ENCODE peak calls at places on chromosomes 13 and 19, in nine cellular contexts. One of them, this sample, is unnamed.

GRCh38 chr13:31314961-31315360 is 115.2 kb downstream of the B3GLCT start:
- DNase-seq in ovary: no peak
- DNase-seq in adrenal gland: no peak
- DNase-seq in vagina: no peak
- DNase-seq in uterus: no peak
- DNase-seq in transverse colon: no peak
- DNase-seq in heart left ventricle: no peak
- DNase-seq in lower leg skin: no peak
- DNase-seq in stomach: no peak
- DNase-seq in this sample: no peak

GRCh38 chr13:113413898-113414282 is 39.4 kb downstream of the ADPRHL1 start:
- DNase-seq in stomach: peak; percentile 46
- DNase-seq in lower leg skin: no peak
- DNase-seq in uterus: no peak
- DNase-seq in transverse colon: peak; percentile 31
- DNase-seq in ovary: no peak
- DNase-seq in vagina: no peak
- DNase-seq in heart left ventricle: peak; percentile 64
- DNase-seq in adrenal gland: no peak
- DNase-seq in this sample: no peak

GRCh38 chr13:28337196-28338045 is 157.5 kb downstream of the FLT1 start:
- DNase-seq in vagina: no peak
- DNase-seq in lower leg skin: no peak
- DNase-seq in stomach: no peak
- DNase-seq in uterus: no peak
- DNase-seq in adrenal gland: no peak
- DNase-seq in heart left ventricle: no peak
- DNase-seq in transverse colon: no peak
- DNase-seq in ovary: peak; percentile 30
- DNase-seq in this sample: no peak

GRCh38 chr13:25874907-25875306 is 176.9 kb downstream of the SHISA2 start:
- DNase-seq in adrenal gland: no peak
- DNase-seq in heart left ventricle: no peak
- DNase-seq in vagina: no peak
- DNase-seq in ovary: no peak
- DNase-seq in lower leg skin: no peak
- DNase-seq in stomach: no peak
- DNase-seq in transverse colon: peak; percentile 26
- DNase-seq in uterus: no peak
- DNase-seq in this sample: no peak

GRCh38 chr19:41234512-41235208 is 15.6 kb downstream of the AXL start:
- DNase-seq in ovary: no peak
- DNase-seq in uterus: no peak
- DNase-seq in stomach: no peak
- DNase-seq in heart left ventricle: peak; percentile 33
- DNase-seq in vagina: no peak
- DNase-seq in transverse colon: no peak
- DNase-seq in adrenal gland: no peak
- DNase-seq in lower leg skin: no peak
- DNase-seq in this sample: no peak

GRCh38 chr19:30686252-30686762 is 314.1 kb downstream of the ZNF536 start:
- DNase-seq in ovary: no peak
- DNase-seq in stomach: no peak
- DNase-seq in heart left ventricle: no peak
- DNase-seq in adrenal gland: no peak
- DNase-seq in uterus: no peak
- DNase-seq in lower leg skin: peak; percentile 81
- DNase-seq in transverse colon: no peak
- DNase-seq in vagina: no peak
- DNase-seq in this sample: no peak

GRCh38 chr13:93147293-93147645 is 79.3 kb upstream of the GPC6 start:
- DNase-seq in adrenal gland: no peak
- DNase-seq in heart left ventricle: no peak
- DNase-seq in transverse colon: no peak
- DNase-seq in ovary: no peak
- DNase-seq in vagina: no peak
- DNase-seq in uterus: no peak
- DNase-seq in lower leg skin: no peak
- DNase-seq in stomach: no peak
- DNase-seq in this sample: no peak

GRCh38 chr13:29925457-29925856 is 75.0 kb upstream of the UBL3 start:
- DNase-seq in lower leg skin: peak; percentile 95
- DNase-seq in stomach: peak; percentile 91
- DNase-seq in vagina: no peak
- DNase-seq in heart left ventricle: no peak
- DNase-seq in adrenal gland: peak; percentile 54
- DNase-seq in ovary: peak; percentile 58
- DNase-seq in transverse colon: peak; percentile 70
- DNase-seq in uterus: peak; percentile 73
- DNase-seq in this sample: peak; percentile 60

GRCh38 chr19:1087813-1088418 is 7.3 kb downstream of the POLR2E start:
- DNase-seq in transverse colon: peak; percentile 69
- DNase-seq in uterus: no peak
- DNase-seq in vagina: no peak
- DNase-seq in heart left ventricle: peak; percentile 78
- DNase-seq in ovary: no peak
- DNase-seq in lower leg skin: no peak
- DNase-seq in adrenal gland: no peak
- DNase-seq in stomach: no peak
- DNase-seq in this sample: peak; percentile 70

GRCh38 chr19:15438124-15438496 is 11.6 kb downstream of the WIZ start:
- DNase-seq in lower leg skin: no peak
- DNase-seq in vagina: no peak
- DNase-seq in stomach: no peak
- DNase-seq in heart left ventricle: no peak
- DNase-seq in uterus: no peak
- DNase-seq in adrenal gland: no peak
- DNase-seq in transverse colon: no peak
- DNase-seq in ovary: no peak
- DNase-seq in this sample: no peak

GRCh38 chr19:11304936-11305335 is 9.0 kb downstream of the TSPAN16 start:
- DNase-seq in transverse colon: no peak
- DNase-seq in heart left ventricle: no peak
- DNase-seq in adrenal gland: no peak
- DNase-seq in vagina: no peak
- DNase-seq in stomach: no peak
- DNase-seq in uterus: no peak
- DNase-seq in ovary: no peak
- DNase-seq in lower leg skin: no peak
- DNase-seq in this sample: no peak

GRCh38 chr13:30963794-30964193 is 31.3 kb downstream of the TEX26 start:
- DNase-seq in heart left ventricle: no peak
- DNase-seq in transverse colon: peak; percentile 24
- DNase-seq in lower leg skin: no peak
- DNase-seq in uterus: no peak
- DNase-seq in stomach: peak; percentile 46
- DNase-seq in adrenal gland: no peak
- DNase-seq in ovary: no peak
- DNase-seq in vagina: no peak
- DNase-seq in this sample: peak; percentile 21

GRCh38 chr13:46386996-46387851 is at the start of gene RUBCNL:
- DNase-seq in uterus: peak; percentile 16
- DNase-seq in adrenal gland: peak; percentile 26
- DNase-seq in vagina: no peak
- DNase-seq in transverse colon: peak; percentile 78
- DNase-seq in stomach: no peak
- DNase-seq in heart left ventricle: peak; percentile 81
- DNase-seq in ovary: no peak
- DNase-seq in lower leg skin: peak; percentile 87
- DNase-seq in this sample: peak; percentile 53

GRCh38 chr13:81686877-81687276 is 1346.0 kb upstream of the SPRY2 start:
- DNase-seq in lower leg skin: no peak
- DNase-seq in adrenal gland: peak; percentile 46
- DNase-seq in stomach: no peak
- DNase-seq in vagina: no peak
- DNase-seq in transverse colon: no peak
- DNase-seq in heart left ventricle: no peak
- DNase-seq in ovary: no peak
- DNase-seq in uterus: no peak
- DNase-seq in this sample: peak; percentile 70

GRCh38 chr13:90766503-90766902 is 581.0 kb upstream of the MIR17HG start:
- DNase-seq in heart left ventricle: no peak
- DNase-seq in transverse colon: no peak
- DNase-seq in lower leg skin: no peak
- DNase-seq in stomach: no peak
- DNase-seq in adrenal gland: no peak
- DNase-seq in vagina: no peak
- DNase-seq in uterus: no peak
- DNase-seq in ovary: no peak
- DNase-seq in this sample: no peak
- TF ChIP-seq POLR2A in heart left ventricle: no peak
- TF ChIP-seq POLR2A in transverse colon: no peak
- TF ChIP-seq POLR2A in lower leg skin: no peak
- TF ChIP-seq POLR2A in stomach: no peak
- TF ChIP-seq POLR2A in adrenal gland: no peak
- TF ChIP-seq POLR2A in vagina: no peak
- TF ChIP-seq POLR2A in uterus: no peak
- TF ChIP-seq POLR2A in ovary: no peak
- TF ChIP-seq POLR2A in this sample: no peak

DNA sequence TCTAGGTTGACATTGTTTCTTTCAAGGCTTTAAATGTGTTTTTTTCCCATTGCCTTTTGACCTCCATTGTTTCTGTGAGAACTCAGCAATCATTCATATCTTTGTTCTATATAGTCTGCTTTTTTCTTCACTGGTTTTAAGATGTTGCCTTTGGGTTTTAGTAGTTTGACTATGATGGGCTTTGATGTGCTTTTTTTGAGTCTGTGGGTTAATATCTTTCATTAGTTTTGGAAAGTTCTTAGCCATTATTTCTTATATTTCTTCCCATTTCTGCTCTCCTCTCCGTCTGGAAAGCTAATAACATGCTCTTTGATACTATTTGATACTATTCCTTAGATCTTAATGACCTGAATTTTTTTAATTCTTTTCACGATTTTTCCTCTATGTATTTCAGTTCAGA is 32.7 kb downstream of the CCDC8 start:
- DNase-seq in lower leg skin: no peak
- DNase-seq in ovary: no peak
- DNase-seq in transverse colon: no peak
- DNase-seq in stomach: no peak
- DNase-seq in adrenal gland: no peak
- DNase-seq in uterus: no peak
- DNase-seq in heart left ventricle: no peak
- DNase-seq in vagina: no peak
- DNase-seq in this sample: no peak
- H3K4me3 ChIP-seq in lower leg skin: no peak overlapping the region
- H3K4me3 ChIP-seq in ovary: no peak overlapping the region
- H3K4me3 ChIP-seq in transverse colon: no peak overlapping the region
- H3K4me3 ChIP-seq in stomach: no peak overlapping the region
- H3K4me3 ChIP-seq in adrenal gland: no peak overlapping the region
- H3K4me3 ChIP-seq in uterus: no peak overlapping the region
- H3K4me3 ChIP-seq in heart left ventricle: no peak overlapping the region
- H3K4me3 ChIP-seq in vagina: no peak overlapping the region
- H3K4me3 ChIP-seq in this sample: no peak overlapping the region

DNA sequence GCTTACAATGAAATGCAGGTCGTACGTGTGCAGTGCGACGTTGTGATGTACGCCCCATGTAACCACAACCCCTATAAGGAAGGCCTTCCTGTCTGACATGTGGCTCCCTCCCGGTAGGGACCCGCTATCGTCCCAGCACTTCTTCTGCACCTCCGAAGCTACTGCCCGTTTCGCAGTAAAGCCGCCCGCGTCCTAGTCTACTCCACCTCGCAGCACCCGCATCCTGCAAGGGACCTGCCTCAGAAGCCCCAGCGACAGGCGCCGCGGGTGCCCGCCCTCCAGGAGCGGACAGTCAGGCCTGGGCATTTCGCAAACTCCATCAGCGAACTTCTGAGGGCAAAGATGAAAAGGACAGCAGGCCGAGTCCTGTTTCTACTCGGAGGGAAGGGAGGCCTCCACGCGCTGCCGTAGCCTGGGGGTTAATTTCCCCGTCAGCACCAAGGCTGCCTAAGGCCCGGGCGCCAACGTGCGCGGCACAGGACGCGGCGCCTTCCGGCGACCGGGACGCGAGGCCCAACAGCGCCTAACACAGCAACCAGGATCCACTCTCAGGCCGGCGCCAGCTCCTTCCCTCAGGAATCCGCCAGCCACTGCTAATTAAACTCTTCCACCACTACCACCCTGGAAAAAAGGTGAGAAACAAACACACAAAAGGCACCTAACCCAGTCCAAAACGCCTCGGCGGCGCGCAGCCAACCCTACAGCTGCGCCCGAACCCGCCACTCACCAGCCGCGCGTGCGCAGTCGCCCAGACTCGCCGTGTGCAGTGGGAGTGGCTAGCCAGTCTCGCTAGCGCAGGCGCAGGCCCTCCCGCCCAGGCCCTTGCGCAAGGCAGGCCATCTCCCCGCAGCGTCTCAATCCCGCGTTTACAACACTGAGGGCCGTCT is at the start of gene EEF1AKMT1:
- DNase-seq in heart left ventricle: peak; percentile 98
- DNase-seq in adrenal gland: peak; percentile 95
- DNase-seq in lower leg skin: peak; percentile 99
- DNase-seq in vagina: peak; percentile 93
- DNase-seq in stomach: peak; percentile 95
- DNase-seq in ovary: peak; percentile 96
- DNase-seq in uterus: peak; percentile 96
- DNase-seq in transverse colon: peak; percentile 96
- DNase-seq in this sample: peak; percentile 93
- TF ChIP-seq POLR2A in heart left ventricle: peak; percentile 84
- TF ChIP-seq POLR2A in adrenal gland: peak; percentile 77
- TF ChIP-seq POLR2A in lower leg skin: no peak
- TF ChIP-seq POLR2A in vagina: peak; percentile 92
- TF ChIP-seq POLR2A in stomach: peak; percentile 31
- TF ChIP-seq POLR2A in ovary: peak; percentile 90
- TF ChIP-seq POLR2A in uterus: peak; percentile 87
- TF ChIP-seq POLR2A in transverse colon: peak; percentile 91
- TF ChIP-seq POLR2A in this sample: peak; percentile 65

GRCh38 chr19:39506598-39506943 is 7.8 kb downstream of the DLL3 start:
- DNase-seq in stomach: no peak
- DNase-seq in vagina: no peak
- DNase-seq in lower leg skin: no peak
- DNase-seq in uterus: no peak
- DNase-seq in ovary: no peak
- DNase-seq in adrenal gland: no peak
- DNase-seq in transverse colon: no peak
- DNase-seq in heart left ventricle: no peak
- DNase-seq in this sample: no peak

GRCh38 chr19:39509233-39509632 is 5.7 kb upstream of the SELENOV start:
- DNase-seq in transverse colon: no peak
- DNase-seq in uterus: no peak
- DNase-seq in lower leg skin: no peak
- DNase-seq in adrenal gland: no peak
- DNase-seq in ovary: no peak
- DNase-seq in vagina: no peak
- DNase-seq in heart left ventricle: no peak
- DNase-seq in stomach: no peak
- DNase-seq in this sample: no peak

GRCh38 chr19:39507715-39508364 is 7.1 kb upstream of the SELENOV start:
- DNase-seq in heart left ventricle: no peak
- DNase-seq in ovary: no peak
- DNase-seq in uterus: no peak
- DNase-seq in vagina: no peak
- DNase-seq in lower leg skin: no peak
- DNase-seq in stomach: no peak
- DNase-seq in adrenal gland: no peak
- DNase-seq in transverse colon: no peak
- DNase-seq in this sample: no peak

GRCh38 chr19:39508629-39509028 is 6.3 kb upstream of the SELENOV start:
- DNase-seq in vagina: no peak
- DNase-seq in uterus: no peak
- DNase-seq in transverse colon: no peak
- DNase-seq in stomach: no peak
- DNase-seq in ovary: no peak
- DNase-seq in adrenal gland: no peak
- DNase-seq in heart left ventricle: peak; percentile 4
- DNase-seq in lower leg skin: no peak
- DNase-seq in this sample: no peak

GRCh38 chr19:39506944-39507714 is 7.8 kb upstream of the SELENOV start:
- DNase-seq in ovary: no peak
- DNase-seq in uterus: no peak
- DNase-seq in heart left ventricle: no peak
- DNase-seq in stomach: no peak
- DNase-seq in vagina: no peak
- DNase-seq in adrenal gland: no peak
- DNase-seq in lower leg skin: no peak
- DNase-seq in transverse colon: no peak
- DNase-seq in this sample: peak; percentile 81
- H3K4me3 ChIP-seq in ovary: peak overlapping the region; percentile 22
- H3K4me3 ChIP-seq in uterus: peak overlapping the region; percentile 23
- H3K4me3 ChIP-seq in heart left ventricle: peak overlapping the region; percentile 33
- H3K4me3 ChIP-seq in stomach: peak overlapping the region; percentile 33
- H3K4me3 ChIP-seq in vagina: peak overlapping the region; percentile 35
- H3K4me3 ChIP-seq in adrenal gland: no peak overlapping the region
- H3K4me3 ChIP-seq in lower leg skin: peak overlapping the region; percentile 35
- H3K4me3 ChIP-seq in transverse colon: peak overlapping the region; percentile 34
- H3K4me3 ChIP-seq in this sample: peak overlapping the region; percentile 60